ENCODE peak calls at places on chromosomes 6 and 20, in five cellular contexts. P is HCT116, V is hepatocyte, Y is PC-3, B is OCI-LY7. U is an unnamed sample.

GRCh38 chr6:96301023-96301422 is 220.6 kb upstream of the UFL1 start:
- DNase-seq in P (no peak), Y (peak; percentile 2), B (no peak), V (no peak), U (no peak)

GRCh38 chr6:53691667-53692133 is 26.1 kb upstream of the KLHL31 start:
- DNase-seq in Y (no peak), B (no peak), V (no peak), P (no peak), U (peak; percentile 2)

GRCh38 chr6:40506956-40507355 is 80.2 kb downstream of the LRFN2 start:
- DNase-seq in V (no peak), B (no peak), Y (no peak), P (no peak), U (peak; percentile 68)

GRCh38 chr20:10769700-10770099 is 95.9 kb upstream of the JAG1 start:
- DNase-seq in P (no peak), V (no peak), Y (peak; percentile 47), B (no peak), U (no peak)

GRCh38 chr20:39190666-39191570 is 228.8 kb downstream of the DHX35 start:
- DNase-seq in V (peak; percentile 12), Y (peak; percentile 88), P (peak; percentile 39), B (no peak), U (peak; percentile 88)

GRCh38 chr6:106253194-106253593 is 72.4 kb downstream of the ATG5 start:
- DNase-seq in B (no peak), P (no peak), V (no peak), Y (peak; percentile 91), U (peak; percentile 93)

GRCh38 chr20:15654208-15654649 is 919.0 kb downstream of the KIF16B start:
- DNase-seq in P (peak; percentile 6), V (peak; percentile 72), Y (peak; percentile 87), B (peak; percentile 62), U (peak; percentile 58)

GRCh38 chr20:11229772-11230171 is 556.0 kb upstream of the JAG1 start:
- DNase-seq in P (peak; percentile 34), V (peak; percentile 31), Y (peak; percentile 82), B (no peak), U (peak; percentile 96)

GRCh38 chr6:54440549-54440948 is 132.3 kb downstream of the TINAG start:
- DNase-seq in B (no peak), V (no peak), Y (peak; percentile 44), P (no peak), U (no peak)

GRCh38 chr20:2652724-2653510 is 485 bp downstream of the NOP56 start:
- DNase-seq in Y (no peak), V (peak; percentile 32), P (no peak), B (peak; percentile 88), U (peak; percentile 63)

GRCh38 chr6:36442671-36443497 is at the start of the genes KCTD20 and PXT1:
- DNase-seq in Y (peak; percentile 91), V (peak; percentile 96), B (peak; percentile 95), P (peak; percentile 75), U (peak; percentile 95)

GRCh38 chr20:61874421-61875068 is 191.1 kb downstream of the TAF4 start:
- DNase-seq in B (peak; percentile 7), P (peak; percentile 32), V (peak; percentile 28), Y (peak; percentile 75), U (peak; percentile 21)

GRCh38 chr6:78808933-78809332 is 58.4 kb upstream of the IRAK1BP1 start:
- DNase-seq in V (no peak), P (no peak), B (no peak), Y (no peak), U (no peak)

GRCh38 chr6:158408552-158409130 is 96.4 kb downstream of the TULP4 start:
- DNase-seq in P (no peak), B (no peak), V (no peak), Y (no peak), U (peak; percentile 77)

GRCh38 chr6:132190097-132190814 is 211.0 kb downstream of the MOXD1 start:
- DNase-seq in B (no peak), Y (peak; percentile 35), P (peak; percentile 3), V (no peak), U (peak; percentile 46)

GRCh38 chr6:24194968-24195700 is 69.1 kb downstream of the NRSN1 start:
- DNase-seq in Y (peak; percentile 30), V (no peak), P (no peak), B (no peak), U (peak; percentile 38)

GRCh38 chr20:13786143-13786828 is 1.5 kb downstream of the NDUFAF5 start:
- DNase-seq in V (no peak), P (no peak), B (no peak), Y (peak; percentile 49), U (no peak)

GRCh38 chr6:110334425-110335158 is 23.6 kb downstream of the METTL24 start:
- DNase-seq in Y (no peak), V (no peak), P (no peak), B (no peak), U (no peak)

GRCh38 chr6:17703256-17703694 is 3.5 kb downstream of the NUP153 start:
- DNase-seq in P (no peak), Y (peak; percentile 80), B (peak; percentile 52), V (peak; percentile 47), U (peak; percentile 92)

GRCh38 chr6:17705778-17706579 is 746 bp downstream of the NUP153 start:
- DNase-seq in P (no peak), V (peak; percentile 75), B (peak; percentile 91), Y (peak; percentile 65), U (peak; percentile 77)

GRCh38 chr6:17705428-17705777 is 1.3 kb downstream of the NUP153 start:
- DNase-seq in B (no peak), Y (peak; percentile 70), P (peak; percentile 21), V (peak; percentile 51), U (peak; percentile 84)

DNA sequence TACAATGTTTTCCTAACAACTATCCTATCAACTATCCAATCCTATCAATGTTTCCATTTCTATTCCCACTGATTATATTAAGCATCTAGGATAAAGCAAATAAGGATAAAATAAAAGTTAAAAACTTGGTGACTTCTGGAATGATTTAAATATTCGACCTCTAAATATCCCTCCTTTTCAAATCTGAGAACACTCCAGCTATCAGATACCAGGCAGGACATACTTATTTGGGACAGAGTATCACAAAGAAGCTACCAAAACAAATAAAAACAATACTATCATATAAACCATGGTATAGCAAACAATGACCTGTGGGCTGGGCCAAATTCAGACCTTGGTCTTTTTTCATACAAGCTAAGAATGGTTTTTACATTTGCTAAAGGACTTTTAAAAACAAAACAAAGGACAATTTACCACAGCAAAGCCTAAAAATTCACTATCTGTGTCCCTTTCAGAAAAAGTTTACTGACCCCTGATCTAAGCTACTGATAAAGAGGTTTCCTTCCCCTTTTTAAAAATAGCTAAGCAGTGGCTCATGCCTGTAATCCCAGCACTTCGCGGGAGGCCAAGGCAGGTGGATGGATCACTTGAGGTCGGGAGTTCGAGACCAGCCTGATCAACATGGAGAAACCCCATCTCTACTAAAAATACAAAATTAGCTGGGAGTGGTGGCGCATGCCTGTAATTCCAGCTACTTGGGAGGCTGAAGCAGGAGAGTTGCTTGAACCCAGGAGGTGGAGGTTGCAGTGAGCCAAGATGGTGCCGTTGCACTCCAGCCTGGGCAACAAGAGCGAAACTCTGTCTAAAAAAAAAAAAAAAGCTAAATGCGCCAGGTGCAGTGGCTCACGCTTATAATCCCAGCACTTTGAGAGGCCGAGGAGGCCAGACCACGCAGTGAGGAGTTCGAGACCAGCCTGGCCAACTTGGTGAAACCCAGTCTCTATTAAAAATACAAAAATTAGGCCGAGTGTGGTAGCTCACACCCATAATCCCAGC is 6.0 kb downstream of the NUP153 start:
- DNase-seq in Y (no peak), B (no peak), V (no peak), P (no peak), U (no peak)
- H3K4me2 ChIP-seq in Y (no peak overlapping the region), B (peak overlapping the region; percentile 12), V (no peak overlapping the region), P (no peak overlapping the region), U (no peak overlapping the region)

DNA sequence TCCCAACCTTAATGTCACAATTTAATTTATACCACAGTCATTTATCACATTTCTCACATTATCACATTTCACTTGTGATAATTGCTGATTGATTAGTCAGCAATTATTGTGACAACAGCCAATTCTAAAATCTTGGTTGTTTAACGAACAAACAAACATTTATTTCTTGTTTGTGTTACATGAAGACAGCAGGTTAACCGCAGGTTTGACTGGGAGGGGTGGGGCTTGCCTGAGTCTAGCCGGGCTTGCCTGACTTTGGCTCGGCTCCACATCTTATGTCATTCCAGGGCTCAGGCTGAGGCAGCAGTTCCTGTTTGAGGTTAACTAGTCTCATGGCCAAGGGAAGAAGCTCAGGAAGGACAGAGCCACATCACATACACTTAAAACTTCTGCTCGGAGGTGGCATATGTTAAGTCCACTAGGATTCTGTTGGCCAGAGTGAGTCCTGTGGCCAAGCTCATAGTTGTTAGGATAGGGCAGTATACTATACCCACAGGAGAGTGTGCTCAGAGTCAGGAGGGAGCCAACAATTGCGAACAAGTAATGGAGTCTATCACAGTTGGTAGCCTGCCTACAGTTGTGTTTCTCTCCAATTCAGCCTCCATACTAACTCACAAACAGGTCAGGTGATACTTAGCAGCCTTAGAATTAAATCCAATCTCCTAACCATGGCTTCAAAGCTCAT is 90.0 kb upstream of the IFNGR1 start:
- DNase-seq in Y (peak; percentile 84), V (peak; percentile 61), P (peak; percentile 22), B (no peak), U (peak; percentile 70)
- TF ChIP-seq EZH2phosphoT487 in Y (no peak), V (no peak), P (no peak), B (no peak), U (no peak)

GRCh38 chr6:34240329-34241248 is 3.9 kb downstream of the HMGA1 start:
- DNase-seq in Y (no peak), V (no peak), P (no peak), B (no peak), U (no peak)
- H3K4me2 ChIP-seq in Y (peak overlapping the region; percentile 99), V (no peak overlapping the region), P (peak overlapping the region; percentile 87), B (peak overlapping the region; percentile 82), U (no peak overlapping the region)

GRCh38 chr20:63520939-63521601 is 505 bp downstream of the PPDPF start:
- DNase-seq in Y (peak; percentile 80), V (peak; percentile 93), P (no peak), B (peak; percentile 80), U (peak; percentile 91)
- TF ChIP-seq EZH2phosphoT487 in Y (no peak), V (no peak), P (no peak), B (no peak), U (no peak)

GRCh38 chr20:46801003-46801702 is 91.7 kb downstream of the SLC2A10 start:
- DNase-seq in Y (peak; percentile 54), V (no peak), B (no peak), P (no peak), U (no peak)
- H3K4me2 ChIP-seq in Y (no peak overlapping the region), V (no peak overlapping the region), B (no peak overlapping the region), P (no peak overlapping the region), U (no peak overlapping the region)

DNA sequence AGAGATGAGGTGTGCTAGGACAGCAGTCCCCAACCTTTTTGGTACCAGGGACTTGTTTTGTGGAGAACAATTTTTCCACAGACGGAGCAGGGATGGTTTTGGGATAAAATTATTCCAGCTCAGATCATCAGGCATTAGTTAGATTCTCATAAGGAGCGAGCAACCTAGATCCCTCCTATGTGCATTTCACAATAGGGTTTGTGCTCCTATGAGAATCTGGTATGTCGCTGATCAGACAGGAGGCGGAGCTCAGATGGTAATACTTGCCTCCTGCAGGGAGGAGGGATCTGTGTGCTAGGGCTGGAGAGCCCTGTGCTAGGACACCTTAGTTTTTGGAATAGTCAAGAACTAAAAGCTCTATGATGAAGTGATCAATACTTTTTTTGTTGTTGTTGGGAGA is 2.5 kb downstream of the SMIM13 start:
- DNase-seq in P (peak; percentile 54), B (peak; percentile 55), V (peak; percentile 66), Y (peak; percentile 32), U (peak; percentile 41)
- TF ChIP-seq EZH2phosphoT487 in P (no peak), B (no peak), V (no peak), Y (no peak), U (no peak)

GRCh38 chr6:34791842-34792604 is at the start of gene BLTP3A:
- DNase-seq in V (peak; percentile 94), P (peak; percentile 33), B (peak; percentile 92), Y (peak; percentile 80), U (peak; percentile 89)
- H3K4me2 ChIP-seq in V (peak within 1 kb of the TSS; percentile 84), P (peak within 1 kb of the TSS; percentile 82), B (peak within 1 kb of the TSS; percentile 89), Y (peak within 1 kb of the TSS; percentile 92), U (peak within 1 kb of the TSS; percentile 95)